ENCODE peak calls at places on chromosomes 12 and 14, in ten cellular contexts. F, P, N, V, Q, J, S, M, E and A are unnamed samples.

GRCh38 chr14:51548187-51548586 is 103.5 kb upstream of the FRMD6 start:
- DNase-seq in N (no peak), E (no peak), F (no peak), P (no peak), V (no peak), S (no peak), Q (no peak), J (no peak), M (no peak), A (no peak)

GRCh38 chr14:23938823-23939222 is 14.7 kb upstream of the DHRS4 start:
- DNase-seq in F (no peak), Q (no peak), E (no peak), V (no peak), J (no peak), S (no peak), P (no peak), N (no peak), M (no peak), A (no peak)

GRCh38 chr14:56216631-56217379 is 98.6 kb downstream of the PELI2 start:
- DNase-seq in N (peak), M (peak), S (no peak), V (no peak), P (peak), Q (no peak), E (no peak), F (no peak), J (no peak), A (peak)

GRCh38 chr12:89126712-89127111 is 225.6 kb downstream of the DUSP6 start:
- DNase-seq in E (no peak), Q (no peak), P (no peak), M (no peak), F (no peak), S (no peak), V (no peak), N (no peak), J (no peak), A (no peak)

GRCh38 chr14:102629700-102630365 is 37.4 kb downstream of the RCOR1 start:
- DNase-seq in Q (peak), S (no peak), E (no peak), J (no peak), V (no peak), P (no peak), F (no peak), N (no peak), M (no peak), A (peak)

GRCh38 chr12:127596881-127597280 is 670.1 kb upstream of the TMEM132C start:
- DNase-seq in P (no peak), M (no peak), S (no peak), E (no peak), V (no peak), N (no peak), J (no peak), F (no peak), Q (no peak), A (no peak)

GRCh38 chr14:64549805-64550538 is at the start of gene PPP1R36:
- DNase-seq in V (peak), P (no peak), Q (peak), F (peak), E (peak), S (no peak), N (peak), M (peak), J (no peak), A (no peak)

GRCh38 chr14:94372021-94372605 is 16.3 kb downstream of the SERPINA1 start:
- DNase-seq in F (peak), Q (no peak), S (no peak), N (no peak), E (no peak), M (no peak), V (no peak), J (no peak), P (no peak), A (no peak)

GRCh38 chr12:120653611-120654010 is 13.2 kb downstream of the CABP1 start:
- DNase-seq in V (no peak), S (no peak), N (no peak), Q (no peak), F (no peak), P (no peak), E (no peak), J (no peak), M (no peak), A (no peak)

GRCh38 chr12:129863938-129864337 is 39.9 kb downstream of the TMEM132D start:
- DNase-seq in P (no peak), F (no peak), V (no peak), N (no peak), J (no peak), S (no peak), Q (no peak), E (no peak), M (no peak), A (no peak)

GRCh38 chr12:57898308-57898970 is 42.9 kb upstream of the ATP23 start:
- DNase-seq in V (no peak), E (no peak), S (no peak), F (no peak), Q (peak), P (no peak), N (no peak), M (no peak), J (no peak), A (no peak)

GRCh38 chr12:109779382-109779781 is 53.8 kb downstream of the TRPV4 start:
- DNase-seq in E (peak), F (no peak), Q (no peak), J (no peak), V (no peak), M (no peak), S (peak), P (no peak), N (no peak), A (no peak)

GRCh38 chr12:42094277-42094676 is 50.4 kb downstream of the GXYLT1 start:
- DNase-seq in Q (no peak), V (no peak), F (no peak), E (peak), S (peak), P (no peak), N (no peak), J (no peak), M (no peak), A (peak)

GRCh38 chr12:106113042-106113441 is 25.7 kb downstream of the NUAK1 start:
- DNase-seq in V (no peak), N (no peak), E (no peak), M (no peak), Q (no peak), S (no peak), J (no peak), F (no peak), P (no peak), A (no peak)

GRCh38 chr12:69065804-69066203 is 132.8 kb upstream of the CPM start:
- DNase-seq in S (no peak), J (no peak), N (no peak), V (no peak), Q (no peak), M (no peak), P (no peak), E (no peak), F (no peak), A (no peak)

GRCh38 chr12:121580959-121581680 is at the start of gene KDM2B:
- DNase-seq in N (peak), F (peak), J (no peak), E (peak), P (peak), M (peak), V (peak), S (no peak), Q (no peak), A (peak)

GRCh38 chr14:21494902-21495762 is 16.0 kb downstream of the METTL3 start:
- DNase-seq in J (no peak), F (no peak), N (no peak), Q (no peak), S (no peak), P (no peak), E (no peak), M (no peak), V (no peak), A (no peak)

GRCh38 chr12:124490584-124491305 is 76.7 kb downstream of the NCOR2 start:
- DNase-seq in E (peak), P (peak), F (peak), J (no peak), M (peak), N (peak), V (peak), Q (no peak), S (no peak), A (peak)

GRCh38 chr12:108798551-108799221 is 58.7 kb downstream of the SSH1 start:
- DNase-seq in E (no peak), V (no peak), S (no peak), N (no peak), F (peak), J (no peak), M (no peak), P (peak), Q (no peak), A (no peak)

GRCh38 chr12:90855534-90855933 is 99.4 kb downstream of the CCER1 start:
- DNase-seq in N (no peak), E (no peak), Q (no peak), J (no peak), M (no peak), P (no peak), S (no peak), F (no peak), V (no peak), A (no peak)

GRCh38 chr12:89960607-89961394 is 252.2 kb upstream of the ATP2B1 start:
- DNase-seq in S (no peak), E (peak), P (no peak), V (no peak), N (no peak), F (no peak), Q (no peak), M (no peak), J (no peak), A (no peak)

GRCh38 chr12:32357601-32358249 is 41.6 kb upstream of the FGD4 start:
- DNase-seq in M (no peak), E (no peak), S (no peak), F (no peak), N (no peak), Q (no peak), P (no peak), J (no peak), V (no peak), A (no peak)

GRCh38 chr12:113116875-113117274 is 18.7 kb downstream of the RASAL1 start:
- DNase-seq in P (no peak), S (no peak), F (no peak), M (no peak), N (no peak), J (no peak), V (no peak), Q (no peak), E (no peak), A (no peak)

GRCh38 chr12:64700532-64700931 is 58.7 kb downstream of the GNS start:
- DNase-seq in N (no peak), E (no peak), F (no peak), P (no peak), V (no peak), S (no peak), M (no peak), Q (no peak), J (no peak), A (no peak)

GRCh38 chr12:63206908-63207307 is 55.9 kb upstream of the AVPR1A start:
- DNase-seq in M (no peak), V (no peak), N (no peak), J (no peak), S (peak), Q (no peak), F (no peak), P (no peak), E (peak), A (no peak)

GRCh38 chr12:92581579-92581978 is 121.2 kb upstream of the PLEKHG7 start:
- DNase-seq in N (no peak), Q (no peak), P (no peak), V (no peak), F (no peak), J (no peak), E (no peak), M (no peak), S (no peak), A (no peak)

GRCh38 chr14:32022525-32022924 is 54.6 kb upstream of the ARHGAP5 start:
- DNase-seq in J (no peak), N (no peak), E (no peak), M (no peak), S (no peak), P (no peak), V (no peak), Q (no peak), F (no peak), A (no peak)

GRCh38 chr14:32020882-32021281 is 56.2 kb upstream of the ARHGAP5 start:
- DNase-seq in S (no peak), M (no peak), N (no peak), P (no peak), E (no peak), F (no peak), Q (no peak), V (no peak), J (no peak), A (no peak)

GRCh38 chr14:32019271-32019670 is 57.8 kb upstream of the ARHGAP5 start:
- DNase-seq in M (peak), N (no peak), F (no peak), P (no peak), V (no peak), Q (no peak), E (no peak), S (no peak), J (no peak), A (peak)

GRCh38 chr14:32022938-32023466 is 54.1 kb upstream of the ARHGAP5 start:
- DNase-seq in Q (no peak), P (no peak), M (no peak), J (no peak), F (no peak), N (no peak), S (no peak), V (no peak), E (no peak), A (no peak)

GRCh38 chr14:32021341-32021740 is 55.8 kb upstream of the ARHGAP5 start:
- DNase-seq in J (no peak), P (no peak), V (no peak), Q (no peak), M (no peak), F (no peak), N (no peak), E (no peak), S (no peak), A (no peak)
- H3K27ac ChIP-seq in J (no peak), P (no peak), V (no peak), Q (no peak), M (no peak), F (no peak), N (no peak), E (no peak), S (peak), A (no peak)

GRCh38 chr12:100858658-100859057 is 64.1 kb downstream of the ANO4 start:
- DNase-seq in S (no peak), V (no peak), F (no peak), P (no peak), N (no peak), E (no peak), J (no peak), Q (no peak), M (no peak), A (no peak)

GRCh38 chr12:100860611-100861010 is 66.0 kb downstream of the ANO4 start:
- DNase-seq in M (no peak), N (no peak), V (no peak), S (no peak), P (no peak), E (no peak), F (no peak), Q (no peak), J (no peak), A (no peak)

GRCh38 chr12:100859063-100859627 is 64.6 kb downstream of the ANO4 start:
- DNase-seq in F (no peak), V (no peak), S (no peak), M (no peak), E (no peak), Q (no peak), P (no peak), J (no peak), N (no peak), A (no peak)

GRCh38 chr12:100857971-100858370 is 63.4 kb downstream of the ANO4 start:
- DNase-seq in M (no peak), J (no peak), Q (no peak), N (no peak), S (no peak), F (no peak), E (no peak), P (no peak), V (no peak), A (no peak)

GRCh38 chr12:100857418-100857817 is 62.8 kb downstream of the ANO4 start:
- DNase-seq in N (no peak), Q (no peak), J (no peak), M (no peak), P (no peak), E (no peak), S (no peak), V (no peak), F (no peak), A (no peak)
- H3K27ac ChIP-seq in N (no peak), Q (no peak), J (no peak), M (no peak), P (no peak), E (no peak), S (no peak), V (no peak), F (no peak), A (no peak)

DNA sequence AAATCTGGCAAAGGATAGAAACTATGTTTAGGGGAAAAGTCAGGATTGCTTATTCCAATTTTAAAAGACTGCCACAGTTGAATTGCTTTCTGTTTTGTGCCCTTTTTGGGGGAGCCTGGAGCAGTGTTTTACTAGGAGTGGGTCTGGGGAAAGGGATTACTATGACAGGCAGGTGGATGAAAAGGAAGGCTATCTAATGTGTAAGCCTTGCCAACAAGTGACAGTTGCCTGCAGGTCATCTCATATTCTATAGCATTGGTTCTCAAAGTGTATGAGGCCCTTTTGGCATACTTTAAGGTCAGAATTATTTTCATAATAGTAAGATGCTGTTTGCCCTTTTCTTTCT is 4.1 kb downstream of the EID3 start:
- DNase-seq in P (no peak), M (no peak), E (no peak), Q (no peak), V (no peak), S (peak), N (no peak), J (no peak), F (no peak), A (no peak)
- H3K27ac ChIP-seq in P (no peak), M (no peak), E (no peak), Q (no peak), V (no peak), S (peak), N (no peak), J (no peak), F (peak), A (no peak)

GRCh38 chr12:71607494-71608330 is 55.9 kb downstream of the ZFC3H1 start:
- DNase-seq in S (no peak), E (peak), J (no peak), N (no peak), F (no peak), V (no peak), P (no peak), M (no peak), Q (no peak), A (no peak)
- H3K27ac ChIP-seq in S (no peak), E (no peak), J (no peak), N (no peak), F (no peak), V (no peak), P (peak), M (no peak), Q (no peak), A (no peak)

GRCh38 chr12:26135010-26135420 is 10.2 kb upstream of the BHLHE41 start:
- DNase-seq in N (no peak), Q (no peak), J (peak), S (no peak), E (peak), P (peak), V (no peak), F (no peak), M (peak), A (no peak)
- H3K27ac ChIP-seq in N (no peak), Q (no peak), J (peak), S (no peak), E (no peak), P (no peak), V (no peak), F (no peak), M (no peak), A (no peak)

DNA sequence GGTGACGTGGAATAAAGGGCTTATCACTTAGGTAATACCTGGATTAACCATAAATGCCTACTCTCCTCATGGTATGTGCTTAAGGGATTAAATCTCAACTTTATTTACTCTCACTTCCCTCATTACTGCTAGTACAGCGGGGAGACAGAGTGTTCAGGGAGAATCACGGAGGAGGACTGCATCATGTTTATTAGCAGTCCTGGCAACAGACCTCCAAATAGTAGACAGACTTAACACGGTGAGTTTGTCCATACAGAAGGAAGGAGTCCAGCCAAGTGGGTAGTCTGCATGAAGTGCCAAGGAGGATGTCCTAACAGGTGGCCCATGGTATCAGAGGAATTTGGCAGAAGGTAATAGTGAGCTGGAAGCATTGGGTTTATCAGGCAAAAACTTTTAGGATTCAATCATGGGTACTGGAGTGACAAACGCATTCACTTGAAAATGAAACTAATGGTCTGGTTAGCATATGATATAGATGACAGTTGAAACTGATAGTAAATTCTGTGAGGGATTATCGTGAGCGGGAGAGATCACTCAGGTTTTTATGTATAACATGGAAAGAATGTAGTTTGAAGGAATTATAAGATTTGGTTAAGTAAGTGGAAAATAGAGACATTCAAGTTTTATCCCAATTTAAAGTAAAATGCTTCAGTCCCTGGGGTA is 471.8 kb downstream of the TMEM117 start:
- DNase-seq in P (no peak), F (no peak), M (no peak), J (no peak), S (no peak), N (no peak), Q (no peak), E (no peak), V (no peak), A (peak)
- H3K27ac ChIP-seq in P (no peak), F (no peak), M (no peak), J (no peak), S (no peak), N (no peak), Q (no peak), E (no peak), V (no peak), A (no peak)